ENCODE peak calls at places on chromosomes 11 and 22, in five cellular contexts. T is PC-3, Z is mesendoderm, W is BE2C, P is right lobe of liver. M is an unnamed sample.
A peak's percentile ranks its signal among the peaks of the same experiment; 100 is the strongest.

GRCh38 chr11:124119103-124119502 is 3.9 kb downstream of the VWA5A start:
- DNase-seq in T (no peak), Z (no peak), W (no peak), P (no peak), M (no peak)

GRCh38 chr11:111465400-111465799 is 46.8 kb downstream of the BTG4 start:
- DNase-seq in T (peak; percentile 68), Z (no peak), W (no peak), P (no peak), M (no peak)

GRCh38 chr11:45900916-45901617 is 6.0 kb downstream of the FREY1 start:
- DNase-seq in T (no peak), Z (no peak), W (no peak), P (no peak), M (peak; percentile 67)

GRCh38 chr11:121563900-121564822 is 111.4 kb upstream of the SORL1-AS1 start:
- DNase-seq in T (no peak), Z (no peak), W (no peak), P (no peak), M (no peak)

GRCh38 chr11:36306888-36307287 is 10.8 kb downstream of the PRR5L start:
- DNase-seq in T (peak; percentile 57), Z (peak; percentile 61), W (peak; percentile 15), P (no peak), M (peak; percentile 26)

GRCh38 chr11:115895594-115895993 is 391.4 kb upstream of the CADM1 start:
- DNase-seq in T (no peak), Z (no peak), W (no peak), P (no peak), M (no peak)

GRCh38 chr11:103798456-103798855 is 238.0 kb upstream of the DDI1 start:
- DNase-seq in T (no peak), Z (no peak), W (no peak), P (no peak), M (no peak)

GRCh38 chr22:19401483-19401882 is 30.1 kb downstream of the HIRA start:
- DNase-seq in T (no peak), Z (no peak), W (no peak), P (no peak), M (no peak)

DNA sequence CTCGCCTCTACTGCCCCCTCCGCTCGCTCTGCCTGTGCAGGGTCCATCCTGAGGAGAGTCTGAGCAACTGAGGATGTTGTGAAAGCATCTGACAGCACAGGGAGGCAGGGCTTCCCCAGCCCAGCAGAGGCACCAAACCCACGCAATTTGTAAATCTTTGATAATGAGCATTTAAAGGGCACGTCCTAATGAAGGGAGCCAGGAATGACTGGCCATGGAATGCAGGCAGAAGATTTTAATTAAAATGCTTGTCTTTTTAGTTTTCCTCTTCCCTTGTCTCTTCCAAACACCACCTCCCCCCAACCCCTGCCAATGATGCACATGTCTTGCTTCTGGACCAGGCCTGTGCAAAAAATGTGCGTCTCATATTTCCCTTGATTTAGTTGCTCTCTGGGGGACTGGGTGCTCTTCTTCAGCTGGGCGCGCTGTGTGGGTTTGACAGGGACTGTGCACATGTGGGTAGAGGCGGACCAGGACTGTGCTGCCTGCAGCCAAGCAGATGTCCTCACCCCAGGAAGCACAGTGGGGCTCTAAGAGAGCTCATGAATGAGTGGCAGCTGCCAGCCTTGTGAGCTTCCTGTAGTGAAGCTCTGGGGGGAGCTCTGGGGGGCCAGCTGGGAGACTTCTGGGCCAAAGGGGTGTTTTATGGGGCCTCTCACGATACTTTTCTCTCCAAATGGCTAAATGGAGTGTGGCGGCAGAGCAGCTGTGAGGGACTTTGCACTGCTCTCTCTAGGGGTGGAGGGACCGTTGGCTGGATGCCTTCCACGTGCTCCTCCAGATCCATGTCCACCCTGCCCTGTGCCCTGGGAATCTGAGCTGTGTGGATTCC is 273.5 kb downstream of the ST3GAL4 start:
- DNase-seq in T (no peak), Z (peak; percentile 39), W (peak; percentile 19), P (peak; percentile 86), M (peak; percentile 27)
- H3K4me3 ChIP-seq in T (no peak overlapping the region), Z (no peak overlapping the region), W (no peak overlapping the region), P (no peak overlapping the region), M (no peak overlapping the region)

GRCh38 chr11:56513280-56513679 is 22.1 kb upstream of the OR5M8 start:
- DNase-seq in T (no peak), Z (no peak), W (no peak), P (no peak), M (no peak)

GRCh38 chr11:56509439-56509838 is 18.3 kb upstream of the OR5M8 start:
- DNase-seq in T (peak; percentile 15), Z (no peak), W (no peak), P (no peak), M (no peak)
- H3K27me3 ChIP-seq in T (no peaks in the 10 kb centered on the region), Z (no peaks in the 10 kb centered on the region), W (no peaks in the 10 kb centered on the region), P (no peaks in the 10 kb centered on the region), M (no peaks in the 10 kb centered on the region)

GRCh38 chr11:11604340-11604992 is 17.3 kb downstream of the GALNT18 start:
- DNase-seq in T (no peak), Z (no peak), W (no peak), P (no peak), M (no peak)
- H3K4me3 ChIP-seq in T (no peak overlapping the region), Z (no peak overlapping the region), W (no peak overlapping the region), P (no peak overlapping the region), M (no peak overlapping the region)

DNA sequence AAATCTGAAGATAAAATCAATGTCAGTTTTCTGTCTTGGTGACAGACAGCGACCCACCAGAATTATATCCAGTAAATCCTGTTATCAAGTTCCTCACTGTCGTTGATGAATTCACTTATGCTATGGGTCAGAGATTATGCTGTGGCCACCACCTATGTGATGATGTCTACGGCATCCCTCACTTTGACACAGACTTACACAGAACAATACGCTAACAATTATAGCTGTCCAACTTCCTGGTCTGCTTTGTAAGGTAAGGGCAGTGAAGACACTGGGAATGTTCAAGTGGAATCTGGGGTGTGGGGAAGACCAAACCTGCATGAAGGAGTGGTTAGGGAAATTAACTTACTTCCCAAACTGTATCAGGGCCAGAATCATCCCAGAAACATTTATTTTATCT is 19.3 kb upstream of the PAX6 start:
- DNase-seq in T (no peak), Z (no peak), W (no peak), P (no peak), M (no peak)
- H3K27me3 ChIP-seq in T (peaks cover 2% of the 10 kb centered on the region), Z (peaks cover 28% of the 10 kb centered on the region), W (peaks cover 37% of the 10 kb centered on the region), P (peaks cover 31% of the 10 kb centered on the region), M (peaks cover 32% of the 10 kb centered on the region)

GRCh38 chr11:2451916-2452694 is 7.3 kb downstream of the KCNQ1 start:
- DNase-seq in T (no peak), Z (no peak), W (no peak), P (no peak), M (peak; percentile 57)
- H3K4me3 ChIP-seq in T (no peak overlapping the region), Z (no peak overlapping the region), W (no peak overlapping the region), P (no peak overlapping the region), M (no peak overlapping the region)

GRCh38 chr11:76674517-76675400 is 4.2 kb upstream of the LRRC32 start:
- DNase-seq in T (no peak), Z (no peak), W (peak; percentile 61), P (no peak), M (peak; percentile 54)

GRCh38 chr11:76678316-76678715 is 7.8 kb upstream of the LRRC32 start:
- DNase-seq in T (no peak), Z (no peak), W (no peak), P (no peak), M (no peak)

GRCh38 chr11:76680517-76681425 is 10.2 kb upstream of the LRRC32 start:
- DNase-seq in T (peak; percentile 81), Z (peak; percentile 84), W (peak; percentile 91), P (no peak), M (peak; percentile 98)

GRCh38 chr11:76673164-76674142 is 2.9 kb upstream of the LRRC32 start:
- DNase-seq in T (no peak), Z (no peak), W (no peak), P (peak; percentile 22), M (no peak)

GRCh38 chr11:76677010-76677771 is 6.6 kb upstream of the LRRC32 start:
- DNase-seq in T (no peak), Z (no peak), W (no peak), P (no peak), M (no peak)
- H3K27me3 ChIP-seq in T (no peaks in the 10 kb centered on the region), Z (no peaks in the 10 kb centered on the region), W (no peaks in the 10 kb centered on the region), P (no peaks in the 10 kb centered on the region), M (peaks cover 1% of the 10 kb centered on the region)

GRCh38 chr11:65095427-65095826 is 587 bp upstream of the VPS51 start:
- DNase-seq in T (no peak), Z (no peak), W (no peak), P (no peak), M (no peak)

GRCh38 chr11:65090628-65091027 is 5.4 kb upstream of the VPS51 start:
- DNase-seq in T (no peak), Z (no peak), W (no peak), P (no peak), M (no peak)

GRCh38 chr11:65096926-65097325 is 912 bp downstream of the VPS51 start:
- DNase-seq in T (no peak), Z (no peak), W (no peak), P (no peak), M (no peak)

GRCh38 chr11:65100674-65101350 is 4.8 kb downstream of the VPS51 start:
- DNase-seq in T (no peak), Z (no peak), W (no peak), P (no peak), M (no peak)

GRCh38 chr11:65095974-65096806 is at the start of gene VPS51:
- DNase-seq in T (peak; percentile 92), Z (peak; percentile 96), W (peak; percentile 80), P (peak; percentile 93), M (peak; percentile 97)
- H3K4me3 ChIP-seq in T (peak within 1 kb of the TSS; percentile 84), Z (peak within 1 kb of the TSS; percentile 65), W (peak within 1 kb of the TSS; percentile 69), P (peak within 1 kb of the TSS; percentile 97), M (peak within 1 kb of the TSS; percentile 65)

M was measured in H7.